ENCODE peak calls at places on chromosomes 16 and 17, in ten cellular contexts. I, D, W, R, S, M, N, K, P and X are unnamed samples.
A peak's percentile ranks its signal among the peaks of the same experiment; 100 is the strongest.

GRCh38 chr17:78485416-78486168 is 91.6 kb downstream of the DNAH17 start:
- DNase-seq in I (no peak), D (no peak), W (no peak), R (no peak), S (no peak), M (no peak), N (no peak), K (no peak), P (no peak), X (no peak)

GRCh38 chr17:60086822-60087591 is 8.3 kb upstream of the HEATR6 start:
- DNase-seq in I (no peak), D (no peak), W (no peak), R (peak; percentile 72), S (peak; percentile 86), M (peak; percentile 59), N (no peak), K (no peak), P (no peak), X (peak; percentile 78)

GRCh38 chr16:12239226-12239625 is 262.7 kb downstream of the SNX29 start:
- DNase-seq in I (no peak), D (no peak), W (no peak), R (no peak), S (no peak), M (no peak), N (no peak), K (no peak), P (no peak), X (no peak)

GRCh38 chr17:32259596-32259995 is 6.0 kb upstream of the RHBDL3 start:
- DNase-seq in I (no peak), D (peak; percentile 40), W (no peak), R (no peak), S (peak; percentile 67), M (peak; percentile 72), N (no peak), K (no peak), P (no peak), X (peak; percentile 78)

GRCh38 chr17:13273744-13274295 is 256.0 kb upstream of the ELAC2 start:
- DNase-seq in I (no peak), D (no peak), W (no peak), R (no peak), S (peak; percentile 7), M (no peak), N (peak; percentile 52), K (peak; percentile 1), P (no peak), X (peak; percentile 6)

GRCh38 chr16:30010817-30011504 is at the start of gene DOC2A:
- DNase-seq in I (no peak), D (peak; percentile 85), W (no peak), R (no peak), S (no peak), M (no peak), N (no peak), K (no peak), P (no peak), X (peak; percentile 35)

GRCh38 chr17:1434150-1434549 is 21.9 kb downstream of the CRK start:
- DNase-seq in I (no peak), D (no peak), W (no peak), R (no peak), S (no peak), M (no peak), N (no peak), K (no peak), P (no peak), X (peak; percentile 25)

GRCh38 chr17:31595076-31595475 is 203.6 kb downstream of the RAB11FIP4 start:
- DNase-seq in I (no peak), D (peak; percentile 72), W (no peak), R (no peak), S (peak; percentile 69), M (peak; percentile 41), N (no peak), K (peak; percentile 52), P (no peak), X (peak; percentile 55)

GRCh38 chr17:29197516-29198272 is 17.5 kb upstream of the MYO18A start:
- DNase-seq in I (no peak), D (no peak), W (no peak), R (no peak), S (no peak), M (no peak), N (no peak), K (no peak), P (no peak), X (no peak)

GRCh38 chr16:66399930-66400329 is 27.2 kb upstream of the BEAN1 start:
- DNase-seq in I (no peak), D (no peak), W (peak; percentile 82), R (no peak), S (peak; percentile 82), M (peak; percentile 32), N (no peak), K (no peak), P (no peak), X (no peak)

GRCh38 chr16:56319391-56319790 is 106.0 kb downstream of the AMFR start:
- DNase-seq in I (no peak), D (no peak), W (no peak), R (no peak), S (no peak), M (no peak), N (no peak), K (no peak), P (no peak), X (no peak)

GRCh38 chr17:35587074-35587961 is at the start of gene AP2B1:
- DNase-seq in I (peak; percentile 94), D (peak; percentile 100), W (peak; percentile 94), R (peak; percentile 91), S (peak; percentile 98), M (peak; percentile 97), N (peak; percentile 77), K (peak; percentile 96), P (peak; percentile 97), X (peak; percentile 98)
- TF ChIP-seq CTCF in I (no peak), D (no peak), W (no peak), R (no peak), S (no peak), M (no peak), N (no peak), K (no peak), P (no peak), X (no peak)

GRCh38 chr16:85570213-85570734 is 42.8 kb upstream of the GSE1 start:
- DNase-seq in I (peak; percentile 39), D (no peak), W (no peak), R (peak; percentile 56), S (no peak), M (no peak), N (no peak), K (peak; percentile 45), P (no peak), X (no peak)
- H3K4me3 ChIP-seq in I (peak overlapping the region; percentile 13), D (peak overlapping the region; percentile 28), W (no peak overlapping the region), R (no peak overlapping the region), S (no peak overlapping the region), M (no peak overlapping the region), N (no peak overlapping the region), K (no peak overlapping the region), P (no peak overlapping the region), X (no peak overlapping the region)

DNA sequence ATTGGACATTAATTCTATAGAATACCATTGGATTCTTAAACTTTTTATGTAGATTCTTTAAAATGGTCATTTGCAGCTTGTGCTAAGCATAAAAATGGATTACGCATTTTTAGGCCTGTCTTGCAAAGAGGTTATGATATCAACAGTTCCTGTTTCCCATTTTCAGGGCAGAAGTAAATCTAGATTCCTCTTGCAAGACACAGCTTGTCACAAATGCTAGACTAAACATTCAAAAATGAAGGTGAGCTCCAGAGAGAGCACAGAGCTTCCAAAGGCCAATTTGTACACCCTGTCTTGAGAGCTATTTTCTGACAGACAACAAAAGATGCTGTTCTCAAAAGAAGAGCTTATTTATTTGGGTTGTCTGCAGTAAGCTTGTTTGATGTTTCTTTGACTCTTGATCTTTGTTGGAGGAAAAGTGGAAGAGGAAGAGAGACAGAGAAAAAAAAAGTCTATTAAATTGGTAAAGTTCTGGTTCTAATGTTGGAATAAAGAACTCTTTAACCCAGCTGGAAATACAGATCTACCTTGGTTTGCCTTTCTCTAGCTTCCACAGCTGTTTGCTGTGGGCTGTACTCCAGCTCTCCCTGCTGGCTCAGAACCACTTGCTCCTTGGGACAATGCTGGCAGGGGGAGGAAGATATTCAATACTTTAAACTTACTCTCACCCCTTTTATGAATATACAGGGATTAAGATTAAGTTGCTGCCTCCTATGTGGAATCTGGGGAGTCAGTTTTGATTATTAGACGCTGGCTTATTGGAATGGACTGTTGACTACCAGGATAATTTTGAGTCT is 651.8 kb downstream of the CDH11 start:
- DNase-seq in I (no peak), D (no peak), W (no peak), R (no peak), S (peak; percentile 28), M (no peak), N (no peak), K (no peak), P (no peak), X (peak; percentile 22)
- TF ChIP-seq CTCF in I (no peak), D (peak; percentile 47), W (peak; percentile 42), R (no peak), S (peak; percentile 21), M (peak; percentile 25), N (peak; percentile 16), K (no peak), P (no peak), X (no peak)

GRCh38 chr16:2473425-2473926 is 1.5 kb upstream of the TBC1D24 start:
- DNase-seq in I (no peak), D (peak; percentile 68), W (no peak), R (no peak), S (no peak), M (no peak), N (no peak), K (no peak), P (no peak), X (no peak)
- H3K4me3 ChIP-seq in I (peak overlapping the region; percentile 90), D (no peak overlapping the region), W (peak overlapping the region; percentile 39), R (peak overlapping the region; percentile 72), S (no peak overlapping the region), M (no peak overlapping the region), N (peak overlapping the region; percentile 78), K (peak overlapping the region; percentile 17), P (peak overlapping the region; percentile 88), X (no peak overlapping the region)

GRCh38 chr17:51540151-51540550 is 279.8 kb downstream of the UTP18 start:
- DNase-seq in I (no peak), D (no peak), W (no peak), R (no peak), S (no peak), M (no peak), N (no peak), K (no peak), P (no peak), X (no peak)
- TF ChIP-seq CTCF in I (no peak), D (peak; percentile 34), W (no peak), R (no peak), S (no peak), M (no peak), N (no peak), K (no peak), P (no peak), X (no peak)

GRCh38 chr17:27456681-27457404 is 595 bp downstream of the KSR1 start:
- DNase-seq in I (no peak), D (peak; percentile 65), W (peak; percentile 23), R (no peak), S (no peak), M (no peak), N (no peak), K (no peak), P (peak; percentile 72), X (no peak)
- H3K4me3 ChIP-seq in I (peak overlapping the region; percentile 89), D (peak overlapping the region; percentile 93), W (peak overlapping the region; percentile 91), R (peak overlapping the region; percentile 74), S (peak overlapping the region; percentile 84), M (peak overlapping the region; percentile 52), N (peak overlapping the region; percentile 69), K (peak overlapping the region; percentile 62), P (peak overlapping the region; percentile 72), X (peak overlapping the region; percentile 67)

GRCh38 chr16:84504420-84505248 is at the start of gene MEAK7:
- DNase-seq in I (peak; percentile 99), D (peak; percentile 100), W (peak; percentile 99), R (peak; percentile 98), S (peak; percentile 99), M (peak; percentile 97), N (peak; percentile 77), K (peak; percentile 99), P (peak; percentile 99), X (peak; percentile 99)
- TF ChIP-seq CTCF in I (no peak), D (peak; percentile 24), W (peak; percentile 36), R (no peak), S (no peak), M (no peak), N (peak; percentile 39), K (no peak), P (no peak), X (no peak)